ENCODE peak calls at places on chromosomes 6 and 20, in seven cellular contexts. X, I, Q, R, D, C and U are unnamed samples.

GRCh38 chr6:42175860-42176259 is 2.7 kb downstream of the GUCA1A start:
- DNase-seq in X (no peak), I (no peak), Q (no peak), R (no peak), D (no peak), C (no peak), U (no peak)

GRCh38 chr20:7362601-7363000 is 577.7 kb downstream of the HAO1 start:
- DNase-seq in X (no peak), I (no peak), Q (no peak), R (no peak), D (no peak), C (no peak), U (no peak)

GRCh38 chr6:10558575-10558974 is 37.4 kb downstream of the GCNT2 start:
- DNase-seq in X (no peak), I (no peak), Q (no peak), R (peak; percentile 65), D (no peak), C (no peak), U (no peak)

GRCh38 chr20:48722737-48723191 is 105.0 kb downstream of the PREX1 start:
- DNase-seq in X (no peak), I (no peak), Q (peak; percentile 68), R (no peak), D (peak; percentile 28), C (no peak), U (no peak)

GRCh38 chr20:58184063-58184462 is 44.4 kb downstream of the ANKRD60 start:
- DNase-seq in X (no peak), I (no peak), Q (no peak), R (no peak), D (no peak), C (no peak), U (no peak)

GRCh38 chr6:15841937-15842698 is 179.3 kb upstream of the DTNBP1 start:
- DNase-seq in X (no peak), I (no peak), Q (no peak), R (no peak), D (no peak), C (no peak), U (no peak)

GRCh38 chr6:158713469-158713868 is 63.6 kb downstream of the SYTL3 start:
- DNase-seq in X (no peak), I (no peak), Q (no peak), R (no peak), D (no peak), C (no peak), U (no peak)

GRCh38 chr6:2626381-2626780 is 124.3 kb downstream of the MYLK4 start:
- DNase-seq in X (no peak), I (no peak), Q (peak; percentile 71), R (no peak), D (no peak), C (no peak), U (no peak)

GRCh38 chr6:117448732-117449131 is 23.0 kb upstream of the ROS1 start:
- DNase-seq in X (no peak), I (no peak), Q (peak; percentile 95), R (peak; percentile 61), D (no peak), C (no peak), U (no peak)

GRCh38 chr6:141354191-141354950 is 778.4 kb upstream of the GJE1 start:
- DNase-seq in X (no peak), I (no peak), Q (no peak), R (no peak), D (no peak), C (peak; percentile 14), U (no peak)

GRCh38 chr20:1357921-1358671 is 29.2 kb upstream of the SDCBP2 start:
- DNase-seq in X (no peak), I (no peak), Q (peak; percentile 62), R (no peak), D (no peak), C (no peak), U (no peak)

GRCh38 chr6:12286381-12287132 is 3.6 kb upstream of the EDN1 start:
- DNase-seq in X (no peak), I (no peak), Q (no peak), R (no peak), D (no peak), C (no peak), U (no peak)

GRCh38 chr6:118280210-118280609 is 267.9 kb upstream of the PLN start:
- DNase-seq in X (no peak), I (no peak), Q (no peak), R (no peak), D (no peak), C (no peak), U (no peak)

GRCh38 chr20:63963348-63963741 is 6.4 kb downstream of the ZNF512B start:
- DNase-seq in X (peak; percentile 9), I (no peak), Q (no peak), R (no peak), D (no peak), C (no peak), U (no peak)

GRCh38 chr6:133568970-133569889 is 319.7 kb upstream of the TCF21 start:
- DNase-seq in X (no peak), I (no peak), Q (peak; percentile 82), R (peak; percentile 84), D (peak; percentile 16), C (peak; percentile 69), U (no peak)

GRCh38 chr6:138389551-138389950 is 11.8 kb downstream of the SMIM28 start:
- DNase-seq in X (no peak), I (no peak), Q (no peak), R (no peak), D (no peak), C (no peak), U (no peak)

GRCh38 chr6:139257821-139258398 is 33.9 kb downstream of the TXLNB start:
- DNase-seq in X (no peak), I (no peak), Q (no peak), R (no peak), D (no peak), C (peak; percentile 36), U (no peak)

GRCh38 chr6:31070711-31071197 is 41.6 kb downstream of the C6orf15 start:
- DNase-seq in X (no peak), I (no peak), Q (peak; percentile 79), R (peak; percentile 92), D (peak; percentile 4), C (peak; percentile 64), U (no peak)

GRCh38 chr6:50714487-50715379 is 1.4 kb downstream of the TFAP2D start:
- DNase-seq in X (peak; percentile 38), I (no peak), Q (no peak), R (peak; percentile 57), D (no peak), C (no peak), U (no peak)

GRCh38 chr6:33492093-33492492 is 37.7 kb downstream of the ZBTB9 start:
- DNase-seq in X (no peak), I (no peak), Q (no peak), R (no peak), D (no peak), C (no peak), U (no peak)

GRCh38 chr20:2652724-2653510 is 485 bp downstream of the NOP56 start:
- DNase-seq in X (peak; percentile 79), I (peak; percentile 30), Q (peak; percentile 22), R (no peak), D (peak; percentile 55), C (peak; percentile 45), U (no peak)

GRCh38 chr20:32189691-32190607 is 17.6 kb downstream of the PLAGL2 start:
- DNase-seq in X (peak; percentile 89), I (no peak), Q (peak; percentile 36), R (peak; percentile 72), D (peak; percentile 58), C (no peak), U (no peak)